ENCODE peak calls at places on chromosomes 13 and 19, in six cellular contexts. F is ovary, O is ascending aorta, P is mammary epithelial cell, J is IMR-90, D is right lobe of liver. L is an unnamed sample.
A peak's percentile ranks its signal among the peaks of the same experiment; 100 is the strongest.

GRCh38 chr19:29798783-29799182 is 13.0 kb upstream of the CCNE1 start:
- DNase-seq in F (no peak), O (no peak), P (no peak), J (peak; percentile 60), D (no peak), L (no peak)

GRCh38 chr13:74056829-74057564 is 77.2 kb downstream of the KLF12 start:
- DNase-seq in F (no peak), O (no peak), P (peak; percentile 16), J (no peak), D (no peak), L (no peak)

GRCh38 chr13:110250258-110250891 is 56.6 kb downstream of the COL4A1 start:
- DNase-seq in F (no peak), O (peak; percentile 77), P (peak; percentile 55), J (peak; percentile 77), D (no peak), L (peak; percentile 28)

GRCh38 chr19:58558623-58559274 is 338 bp upstream of the UBE2M start:
- DNase-seq in F (peak; percentile 100), O (peak; percentile 99), P (peak; percentile 97), J (peak; percentile 98), D (peak; percentile 99), L (peak; percentile 98)

GRCh38 chr13:99393791-99394735 is 86.9 kb upstream of the GPR183 start:
- DNase-seq in F (peak; percentile 9), O (peak; percentile 35), P (no peak), J (no peak), D (no peak), L (no peak)

GRCh38 chr13:98301721-98302120 is 124.7 kb upstream of the RNF113B start:
- DNase-seq in F (no peak), O (no peak), P (no peak), J (peak; percentile 89), D (no peak), L (no peak)

GRCh38 chr19:32928806-32929205 is 43.0 kb downstream of the CEP89 start:
- DNase-seq in F (no peak), O (peak; percentile 3), P (no peak), J (peak; percentile 4), D (no peak), L (no peak)

GRCh38 chr19:44671400-44671799 is at the start of gene CEACAM19:
- DNase-seq in F (no peak), O (no peak), P (peak; percentile 92), J (no peak), D (no peak), L (no peak)

GRCh38 chr19:44577566-44577874 is 35.8 kb upstream of the IGSF23 start:
- DNase-seq in F (no peak), O (no peak), P (no peak), J (no peak), D (no peak), L (no peak)

GRCh38 chr13:114110091-114110829 is 22.2 kb downstream of the RASA3 start:
- DNase-seq in F (peak; percentile 14), O (peak; percentile 69), P (no peak), J (no peak), D (peak; percentile 61), L (no peak)
- H3K4me1 ChIP-seq in F (peaks cover 6% of the 10 kb centered on the region), O (no peaks in the 10 kb centered on the region), P (peaks cover 11% of the 10 kb centered on the region), J (peaks cover 72% of the 10 kb centered on the region), D (no peaks in the 10 kb centered on the region), L (no peaks in the 10 kb centered on the region)

GRCh38 chr19:16190198-16190597 is 5.0 kb downstream of the FAM32A start:
- DNase-seq in F (no peak), O (no peak), P (no peak), J (no peak), D (no peak), L (no peak)

GRCh38 chr19:16185123-16185924 is at the start of gene FAM32A:
- DNase-seq in F (peak; percentile 100), O (peak; percentile 100), P (peak; percentile 99), J (peak; percentile 99), D (peak; percentile 98), L (peak; percentile 99)

GRCh38 chr19:16188521-16188920 is 3.3 kb downstream of the FAM32A start:
- DNase-seq in F (no peak), O (no peak), P (no peak), J (no peak), D (no peak), L (no peak)

GRCh38 chr19:16184665-16185122 is 516 bp upstream of the FAM32A start:
- DNase-seq in F (no peak), O (no peak), P (no peak), J (no peak), D (no peak), L (no peak)

GRCh38 chr19:16185925-16186234 is 670 bp downstream of the FAM32A start:
- DNase-seq in F (no peak), O (peak; percentile 69), P (no peak), J (no peak), D (no peak), L (no peak)
- H3K4me3 ChIP-seq in F (peak overlapping the region; percentile 63), O (peak overlapping the region; percentile 87), P (peak overlapping the region; percentile 91), J (peak overlapping the region; percentile 65), D (peak overlapping the region; percentile 88), L (peak overlapping the region; percentile 78)

GRCh38 chr19:2225415-2226050 is 10.6 kb downstream of the PLEKHJ1 start:
- DNase-seq in F (no peak), O (no peak), P (no peak), J (no peak), D (no peak), L (no peak)

GRCh38 chr19:2224754-2225349 is 11.3 kb downstream of the PLEKHJ1 start:
- DNase-seq in F (no peak), O (no peak), P (no peak), J (no peak), D (no peak), L (no peak)

GRCh38 chr19:2221918-2222317 is 14.2 kb downstream of the PLEKHJ1 start:
- DNase-seq in F (no peak), O (no peak), P (no peak), J (no peak), D (no peak), L (no peak)

GRCh38 chr19:2223391-2223790 is 12.7 kb downstream of the PLEKHJ1 start:
- DNase-seq in F (no peak), O (no peak), P (no peak), J (no peak), D (no peak), L (no peak)

DNA sequence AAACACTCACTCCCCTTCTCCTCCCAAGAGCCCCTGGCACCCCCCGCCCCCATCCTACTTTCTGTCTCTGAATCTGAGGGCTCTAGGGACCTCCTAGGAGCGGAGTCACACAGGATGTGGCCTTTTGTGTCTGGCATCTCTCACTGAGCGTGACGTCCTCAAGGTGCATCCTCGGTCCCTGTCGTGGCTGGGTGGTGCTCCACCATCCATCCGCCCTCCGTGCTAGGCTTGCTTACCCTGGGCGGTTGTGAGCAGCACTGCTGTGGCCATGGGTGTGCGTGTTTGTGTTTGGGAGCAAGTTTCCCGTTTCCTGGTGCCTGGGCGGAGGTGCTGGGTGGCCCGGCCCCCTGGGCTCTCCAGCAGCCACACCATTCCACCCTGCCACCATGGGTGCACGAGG is 12.2 kb downstream of the PLEKHJ1 start:
- DNase-seq in F (no peak), O (no peak), P (no peak), J (no peak), D (no peak), L (no peak)
- H3K36me3 ChIP-seq in F (no peaks in the 10 kb centered on the region), O (peaks cover 51% of the 10 kb centered on the region), P (peaks cover 8% of the 10 kb centered on the region), J (peaks cover 72% of the 10 kb centered on the region), D (no peaks in the 10 kb centered on the region), L (peaks cover 88% of the 10 kb centered on the region)

GRCh38 chr19:49953376-49953775 is 7.6 kb downstream of the SIGLEC11 start:
- DNase-seq in F (no peak), O (no peak), P (no peak), J (no peak), D (no peak), L (no peak)

GRCh38 chr19:49954933-49955332 is 6.0 kb downstream of the SIGLEC11 start:
- DNase-seq in F (no peak), O (no peak), P (no peak), J (peak; percentile 16), D (no peak), L (no peak)

GRCh38 chr19:49952475-49952829 is 8.5 kb downstream of the SIGLEC11 start:
- DNase-seq in F (no peak), O (no peak), P (no peak), J (no peak), D (no peak), L (no peak)

GRCh38 chr19:49952906-49953305 is 8.1 kb downstream of the SIGLEC11 start:
- DNase-seq in F (no peak), O (no peak), P (no peak), J (no peak), D (no peak), L (no peak)

GRCh38 chr19:49954092-49954825 is 6.7 kb downstream of the SIGLEC11 start:
- DNase-seq in F (peak; percentile 70), O (no peak), P (no peak), J (peak; percentile 14), D (no peak), L (no peak)
- H3K4me1 ChIP-seq in F (peaks cover 40% of the 10 kb centered on the region), O (peaks cover 10% of the 10 kb centered on the region), P (no peaks in the 10 kb centered on the region), J (no peaks in the 10 kb centered on the region), D (no peaks in the 10 kb centered on the region), L (no peaks in the 10 kb centered on the region)

L was measured in lung.